ENCODE peak calls at places on chromosomes 7 and 10, in seven cellular contexts. E, S, F, C, J, I and L are unnamed samples.

GRCh38 chr7:44772867-44773266 is 23.6 kb upstream of the PPIA start:
- DNase-seq in E (no peak), S (peak; percentile 59), F (no peak), C (no peak), J (no peak), I (no peak), L (no peak)

GRCh38 chr10:102549549-102549948 is 45.8 kb downstream of the SUFU start:
- DNase-seq in E (no peak), S (no peak), F (no peak), C (no peak), J (no peak), I (no peak), L (no peak)

GRCh38 chr7:94632338-94633024 is 23.5 kb downstream of the SGCE start:
- DNase-seq in E (no peak), S (peak; percentile 7), F (no peak), C (no peak), J (no peak), I (peak; percentile 84), L (no peak)

GRCh38 chr7:94478648-94479214 is 30.9 kb upstream of the CASD1 start:
- DNase-seq in E (no peak), S (no peak), F (no peak), C (no peak), J (no peak), I (no peak), L (no peak)

GRCh38 chr7:150686030-150686626 is 622 bp downstream of the GIMAP2 start:
- DNase-seq in E (no peak), S (no peak), F (no peak), C (no peak), J (no peak), I (peak; percentile 63), L (no peak)

GRCh38 chr10:3999642-4000041 is 214.6 kb upstream of the KLF6 start:
- DNase-seq in E (no peak), S (no peak), F (no peak), C (no peak), J (no peak), I (no peak), L (no peak)

GRCh38 chr10:100009793-100010676 is at the start of gene DNMBP:
- DNase-seq in E (no peak), S (peak; percentile 93), F (peak; percentile 88), C (peak; percentile 70), J (peak; percentile 42), I (peak; percentile 83), L (peak; percentile 86)

GRCh38 chr10:77416327-77417135 is 221.1 kb downstream of the KCNMA1 start:
- DNase-seq in E (no peak), S (no peak), F (no peak), C (no peak), J (no peak), I (no peak), L (no peak)

GRCh38 chr10:3420527-3421469 is 248.2 kb upstream of the PITRM1 start:
- DNase-seq in E (no peak), S (no peak), F (peak; percentile 53), C (no peak), J (no peak), I (no peak), L (no peak)

GRCh38 chr7:90655566-90655965 is 59.4 kb downstream of the CDK14 start:
- DNase-seq in E (no peak), S (no peak), F (no peak), C (no peak), J (no peak), I (peak; percentile 85), L (no peak)

GRCh38 chr10:95391570-95392249 is 100.9 kb upstream of the PDLIM1 start:
- DNase-seq in E (no peak), S (peak; percentile 77), F (no peak), C (no peak), J (no peak), I (no peak), L (no peak)

GRCh38 chr10:132836832-132837540 is 51.0 kb upstream of the NKX6-2 start:
- DNase-seq in E (peak; percentile 17), S (peak; percentile 73), F (peak; percentile 33), C (no peak), J (peak; percentile 4), I (peak; percentile 18), L (no peak)

GRCh38 chr10:121854809-121855445 is 72.9 kb downstream of the ATE1 start:
- DNase-seq in E (no peak), S (peak; percentile 25), F (no peak), C (no peak), J (peak; percentile 44), I (no peak), L (no peak)

GRCh38 chr10:78566216-78567135 is 502.3 kb upstream of the ZMIZ1 start:
- DNase-seq in E (no peak), S (no peak), F (no peak), C (no peak), J (no peak), I (no peak), L (no peak)

GRCh38 chr10:96720422-96721206 is at the start of gene PIK3AP1:
- DNase-seq in E (peak; percentile 21), S (peak; percentile 75), F (no peak), C (no peak), J (peak; percentile 82), I (no peak), L (peak; percentile 79)

GRCh38 chr7:55486991-55487390 is 85.3 kb downstream of the VOPP1 start:
- DNase-seq in E (no peak), S (no peak), F (no peak), C (no peak), J (no peak), I (no peak), L (no peak)

GRCh38 chr10:72186213-72186612 is 29.6 kb upstream of the ANAPC16 start:
- DNase-seq in E (no peak), S (no peak), F (no peak), C (no peak), J (no peak), I (no peak), L (no peak)

GRCh38 chr7:85682819-85683218 is 496.0 kb upstream of the SEMA3D start:
- DNase-seq in E (no peak), S (no peak), F (no peak), C (no peak), J (no peak), I (peak; percentile 29), L (no peak)

GRCh38 chr10:71608863-71609768 is 110.5 kb downstream of the C10orf105 start:
- DNase-seq in E (peak; percentile 67), S (peak; percentile 96), F (peak; percentile 86), C (peak; percentile 79), J (no peak), I (peak; percentile 54), L (peak; percentile 83)

GRCh38 chr7:116592445-116592844 is 67.6 kb downstream of the CAV1 start:
- DNase-seq in E (no peak), S (no peak), F (no peak), C (no peak), J (no peak), I (peak; percentile 96), L (peak; percentile 45)

DNA sequence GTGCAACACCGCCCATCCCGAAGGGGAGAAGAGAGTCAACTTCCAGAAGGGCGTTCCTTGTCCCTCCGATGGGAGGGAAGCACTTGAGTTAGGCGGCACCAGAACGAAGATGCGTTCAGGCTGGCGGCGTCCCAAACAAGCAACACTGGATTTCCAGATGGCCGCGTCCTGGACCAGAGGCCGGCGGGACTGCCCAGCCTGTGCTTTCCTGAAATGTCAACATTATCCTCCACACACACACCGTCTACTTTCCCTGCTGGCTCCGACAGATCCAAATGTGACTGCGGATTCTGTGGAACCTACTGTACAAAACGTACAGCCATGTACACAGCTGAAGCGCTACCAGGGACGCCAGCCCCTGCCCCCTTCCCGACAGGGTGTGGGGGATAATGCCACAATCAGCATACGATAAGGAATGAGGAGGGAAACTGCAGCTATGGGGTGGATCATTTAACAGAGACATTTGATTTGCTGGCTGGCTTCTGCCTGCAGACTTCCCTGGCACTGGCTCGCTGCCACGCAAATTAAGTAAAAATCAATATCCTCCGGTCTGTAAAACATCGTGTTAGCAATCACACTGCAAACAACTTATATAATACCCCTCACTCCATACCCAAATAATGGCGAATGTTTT is 82.1 kb downstream of the ZRANB1 start:
- DNase-seq in E (no peak), S (no peak), F (no peak), C (peak; percentile 69), J (no peak), I (peak; percentile 31), L (peak; percentile 62)
- H3K27ac ChIP-seq in E (no peak overlapping the region), S (no peak overlapping the region), F (peak overlapping the region; percentile 16), C (peak overlapping the region; percentile 60), J (no peak overlapping the region), I (no peak overlapping the region), L (peak overlapping the region; percentile 48)

GRCh38 chr10:22704348-22705341 is 9.7 kb downstream of the PIP4K2A start:
- DNase-seq in E (no peak), S (no peak), F (no peak), C (no peak), J (no peak), I (no peak), L (no peak)

GRCh38 chr10:22700489-22700888 is 13.9 kb downstream of the PIP4K2A start:
- DNase-seq in E (no peak), S (no peak), F (no peak), C (no peak), J (no peak), I (no peak), L (no peak)

GRCh38 chr10:22701132-22701851 is 13.1 kb downstream of the PIP4K2A start:
- DNase-seq in E (no peak), S (no peak), F (no peak), C (no peak), J (no peak), I (no peak), L (no peak)

GRCh38 chr10:22699976-22700375 is 14.4 kb downstream of the PIP4K2A start:
- DNase-seq in E (no peak), S (no peak), F (no peak), C (no peak), J (no peak), I (no peak), L (no peak)

GRCh38 chr10:22702348-22702747 is 12.0 kb downstream of the PIP4K2A start:
- DNase-seq in E (no peak), S (no peak), F (no peak), C (no peak), J (no peak), I (no peak), L (no peak)
- TF ChIP-seq POLR2AphosphoS5 in E (no peak), S (no peak), F (no peak), C (no peak), J (no peak), I (no peak), L (no peak)

DNA sequence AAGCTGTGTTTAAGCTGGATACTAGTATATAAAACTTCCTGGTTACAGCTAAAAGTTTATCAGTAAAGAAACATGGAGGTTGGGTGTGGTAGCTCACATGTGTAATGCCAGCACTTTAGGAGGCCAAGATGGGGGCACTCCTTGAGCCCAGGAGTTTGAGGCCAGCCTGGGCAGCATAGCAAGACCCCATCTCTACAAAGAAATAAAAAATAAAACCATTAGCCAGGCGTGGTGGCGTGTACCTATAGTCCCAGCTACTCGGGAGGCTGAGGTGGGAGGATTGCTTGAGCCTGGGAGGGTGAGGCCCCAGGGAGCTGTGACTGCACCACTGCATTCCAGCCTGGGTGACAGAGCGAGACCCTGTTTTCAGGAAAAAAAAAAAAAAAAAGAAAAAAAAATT is 3.1 kb downstream of the RSU1 start:
- DNase-seq in E (no peak), S (no peak), F (no peak), C (no peak), J (no peak), I (no peak), L (no peak)
- H3K4me3 ChIP-seq in E (no peak overlapping the region), S (no peak overlapping the region), F (no peak overlapping the region), C (no peak overlapping the region), J (no peak overlapping the region), I (no peak overlapping the region), L (no peak overlapping the region)

DNA sequence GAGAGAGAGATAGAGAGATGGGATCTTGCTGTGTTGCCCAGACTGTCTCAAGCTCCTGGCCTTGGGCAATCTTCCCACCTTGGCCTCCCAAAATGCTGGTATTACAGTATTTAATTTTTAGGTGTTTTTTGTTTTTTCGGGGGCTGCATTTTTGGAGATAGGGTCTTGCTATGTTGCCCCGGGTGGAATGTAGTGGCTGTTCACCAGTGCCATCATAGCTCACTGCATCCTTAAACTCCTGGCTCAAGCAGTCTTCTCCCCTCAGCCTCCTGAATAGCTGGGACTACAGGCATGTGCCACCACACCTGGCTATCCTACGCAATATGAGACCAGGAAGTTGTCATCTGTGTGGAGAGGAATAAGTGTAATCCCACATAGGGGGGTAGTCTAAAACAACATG is 42.4 kb downstream of the KCTD7 start:
- DNase-seq in E (no peak), S (no peak), F (peak; percentile 4), C (no peak), J (no peak), I (no peak), L (no peak)
- H3K27ac ChIP-seq in E (no peak overlapping the region), S (no peak overlapping the region), F (no peak overlapping the region), C (no peak overlapping the region), J (no peak overlapping the region), I (no peak overlapping the region), L (no peak overlapping the region)